ENCODE peak calls at places on chromosomes 6 and 20, in six cellular contexts. One of them, this sample, is unnamed.

GRCh38 chr20:45173531-45173930 is 1.2 kb upstream of the PI3 start:
- DNase-seq in colonic mucosa: no peak
- DNase-seq in nephron progenitor cell: no peak
- DNase-seq in brain microvascular endothelial cell: no peak
- DNase-seq in astrocyte of the spinal cord: no peak
- DNase-seq in PC-9: peak
- DNase-seq in this sample: no peak

GRCh38 chr6:30684386-30685156 is 1.9 kb downstream of the PPP1R18 start:
- DNase-seq in colonic mucosa: peak
- DNase-seq in PC-9: no peak
- DNase-seq in brain microvascular endothelial cell: no peak
- DNase-seq in nephron progenitor cell: peak
- DNase-seq in astrocyte of the spinal cord: peak
- DNase-seq in this sample: no peak

GRCh38 chr6:111817451-111818146 is 55.7 kb downstream of the FYN start:
- DNase-seq in colonic mucosa: no peak
- DNase-seq in PC-9: no peak
- DNase-seq in brain microvascular endothelial cell: no peak
- DNase-seq in astrocyte of the spinal cord: no peak
- DNase-seq in nephron progenitor cell: no peak
- DNase-seq in this sample: no peak

GRCh38 chr6:107565165-107565723 is 75.3 kb downstream of the SOBP start:
- DNase-seq in colonic mucosa: no peak
- DNase-seq in nephron progenitor cell: no peak
- DNase-seq in brain microvascular endothelial cell: no peak
- DNase-seq in PC-9: no peak
- DNase-seq in astrocyte of the spinal cord: no peak
- DNase-seq in this sample: no peak

GRCh38 chr6:168381726-168382458 is 59.1 kb upstream of the SMOC2 start:
- DNase-seq in nephron progenitor cell: no peak
- DNase-seq in astrocyte of the spinal cord: no peak
- DNase-seq in brain microvascular endothelial cell: no peak
- DNase-seq in colonic mucosa: no peak
- DNase-seq in PC-9: no peak
- DNase-seq in this sample: no peak

GRCh38 chr20:45283529-45284065 is 23.0 kb upstream of the RBPJL start:
- DNase-seq in PC-9: peak
- DNase-seq in colonic mucosa: no peak
- DNase-seq in astrocyte of the spinal cord: no peak
- DNase-seq in nephron progenitor cell: no peak
- DNase-seq in brain microvascular endothelial cell: no peak
- DNase-seq in this sample: peak

GRCh38 chr6:100050550-100050949 is 56.5 kb upstream of the MCHR2 start:
- DNase-seq in PC-9: no peak
- DNase-seq in astrocyte of the spinal cord: no peak
- DNase-seq in brain microvascular endothelial cell: no peak
- DNase-seq in colonic mucosa: no peak
- DNase-seq in nephron progenitor cell: no peak
- DNase-seq in this sample: no peak

GRCh38 chr20:35135867-35136586 is 11.1 kb downstream of the EDEM2 start:
- DNase-seq in brain microvascular endothelial cell: no peak
- DNase-seq in nephron progenitor cell: no peak
- DNase-seq in astrocyte of the spinal cord: peak
- DNase-seq in PC-9: peak
- DNase-seq in colonic mucosa: no peak
- DNase-seq in this sample: peak

GRCh38 chr20:39474829-39475228 is 512.7 kb downstream of the DHX35 start:
- DNase-seq in astrocyte of the spinal cord: no peak
- DNase-seq in colonic mucosa: no peak
- DNase-seq in nephron progenitor cell: no peak
- DNase-seq in PC-9: no peak
- DNase-seq in brain microvascular endothelial cell: no peak
- DNase-seq in this sample: no peak

GRCh38 chr20:24837721-24838456 is 111.2 kb upstream of the CST7 start:
- DNase-seq in astrocyte of the spinal cord: peak
- DNase-seq in nephron progenitor cell: no peak
- DNase-seq in PC-9: peak
- DNase-seq in brain microvascular endothelial cell: peak
- DNase-seq in colonic mucosa: no peak
- DNase-seq in this sample: no peak

GRCh38 chr20:25481235-25481917 is 73.9 kb downstream of the GINS1 start:
- DNase-seq in nephron progenitor cell: peak
- DNase-seq in astrocyte of the spinal cord: no peak
- DNase-seq in brain microvascular endothelial cell: no peak
- DNase-seq in PC-9: no peak
- DNase-seq in colonic mucosa: no peak
- DNase-seq in this sample: no peak

GRCh38 chr6:107361568-107362270 is 97.6 kb downstream of the PDSS2 start:
- DNase-seq in astrocyte of the spinal cord: peak
- DNase-seq in brain microvascular endothelial cell: peak
- DNase-seq in nephron progenitor cell: no peak
- DNase-seq in colonic mucosa: no peak
- DNase-seq in PC-9: no peak
- DNase-seq in this sample: peak

GRCh38 chr6:2028457-2029038 is 216.9 kb downstream of the GMDS start:
- DNase-seq in astrocyte of the spinal cord: no peak
- DNase-seq in PC-9: peak
- DNase-seq in nephron progenitor cell: no peak
- DNase-seq in colonic mucosa: no peak
- DNase-seq in brain microvascular endothelial cell: no peak
- DNase-seq in this sample: no peak

GRCh38 chr6:137717074-137718073 is 149.7 kb upstream of the TNFAIP3 start:
- DNase-seq in colonic mucosa: no peak
- DNase-seq in nephron progenitor cell: no peak
- DNase-seq in PC-9: peak
- DNase-seq in brain microvascular endothelial cell: no peak
- DNase-seq in astrocyte of the spinal cord: peak
- DNase-seq in this sample: no peak

GRCh38 chr20:15967334-15967733 is 605.9 kb downstream of the KIF16B start:
- DNase-seq in colonic mucosa: no peak
- DNase-seq in astrocyte of the spinal cord: no peak
- DNase-seq in PC-9: no peak
- DNase-seq in nephron progenitor cell: no peak
- DNase-seq in brain microvascular endothelial cell: no peak
- DNase-seq in this sample: no peak

GRCh38 chr20:38013891-38014290 is 19.4 kb downstream of the TTI1 start:
- DNase-seq in nephron progenitor cell: no peak
- DNase-seq in PC-9: no peak
- DNase-seq in brain microvascular endothelial cell: no peak
- DNase-seq in colonic mucosa: no peak
- DNase-seq in astrocyte of the spinal cord: no peak
- DNase-seq in this sample: no peak

GRCh38 chr20:38021373-38021772 is 11.9 kb downstream of the TTI1 start:
- DNase-seq in brain microvascular endothelial cell: no peak
- DNase-seq in colonic mucosa: no peak
- DNase-seq in nephron progenitor cell: no peak
- DNase-seq in astrocyte of the spinal cord: no peak
- DNase-seq in PC-9: no peak
- DNase-seq in this sample: no peak

GRCh38 chr20:38023181-38024085 is 9.8 kb downstream of the TTI1 start:
- DNase-seq in colonic mucosa: no peak
- DNase-seq in astrocyte of the spinal cord: peak
- DNase-seq in brain microvascular endothelial cell: peak
- DNase-seq in nephron progenitor cell: no peak
- DNase-seq in PC-9: no peak
- DNase-seq in this sample: peak

GRCh38 chr20:38017959-38018358 is 15.3 kb downstream of the TTI1 start:
- DNase-seq in colonic mucosa: no peak
- DNase-seq in PC-9: no peak
- DNase-seq in astrocyte of the spinal cord: no peak
- DNase-seq in nephron progenitor cell: no peak
- DNase-seq in brain microvascular endothelial cell: no peak
- DNase-seq in this sample: no peak

GRCh38 chr20:38018385-38018784 is 14.9 kb downstream of the TTI1 start:
- DNase-seq in colonic mucosa: no peak
- DNase-seq in nephron progenitor cell: no peak
- DNase-seq in brain microvascular endothelial cell: no peak
- DNase-seq in PC-9: no peak
- DNase-seq in astrocyte of the spinal cord: no peak
- DNase-seq in this sample: no peak
- TF ChIP-seq CTCF in colonic mucosa: no peak
- TF ChIP-seq CTCF in nephron progenitor cell: no peak
- TF ChIP-seq CTCF in brain microvascular endothelial cell: no peak
- TF ChIP-seq CTCF in PC-9: no peak
- TF ChIP-seq CTCF in astrocyte of the spinal cord: no peak
- TF ChIP-seq CTCF in this sample: no peak

DNA sequence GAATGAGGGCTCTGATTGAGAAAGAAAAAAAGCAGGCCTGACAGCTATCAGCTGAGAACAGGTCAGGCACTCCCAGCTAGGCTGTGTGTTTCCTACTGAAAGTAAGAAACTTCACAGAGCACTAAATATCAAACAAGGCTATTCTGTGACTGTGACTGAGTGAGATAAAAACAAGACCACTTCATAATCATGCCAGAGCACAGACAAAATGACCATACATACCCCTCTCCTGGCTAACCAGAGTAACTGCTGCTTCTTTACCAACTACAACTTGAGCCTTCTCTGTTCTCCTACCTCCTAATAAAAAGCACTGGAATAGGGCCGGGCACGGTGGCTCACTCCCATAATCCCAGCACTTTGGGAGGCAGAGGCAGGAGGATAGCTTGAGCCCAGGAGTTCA is 6.8 kb upstream of the BTN1A1 start:
- DNase-seq in brain microvascular endothelial cell: no peak
- DNase-seq in PC-9: no peak
- DNase-seq in nephron progenitor cell: no peak
- DNase-seq in astrocyte of the spinal cord: no peak
- DNase-seq in colonic mucosa: no peak
- DNase-seq in this sample: peak
- TF ChIP-seq CTCF in brain microvascular endothelial cell: peak
- TF ChIP-seq CTCF in PC-9: peak
- TF ChIP-seq CTCF in nephron progenitor cell: no peak
- TF ChIP-seq CTCF in astrocyte of the spinal cord: peak
- TF ChIP-seq CTCF in colonic mucosa: no peak
- TF ChIP-seq CTCF in this sample: peak

DNA sequence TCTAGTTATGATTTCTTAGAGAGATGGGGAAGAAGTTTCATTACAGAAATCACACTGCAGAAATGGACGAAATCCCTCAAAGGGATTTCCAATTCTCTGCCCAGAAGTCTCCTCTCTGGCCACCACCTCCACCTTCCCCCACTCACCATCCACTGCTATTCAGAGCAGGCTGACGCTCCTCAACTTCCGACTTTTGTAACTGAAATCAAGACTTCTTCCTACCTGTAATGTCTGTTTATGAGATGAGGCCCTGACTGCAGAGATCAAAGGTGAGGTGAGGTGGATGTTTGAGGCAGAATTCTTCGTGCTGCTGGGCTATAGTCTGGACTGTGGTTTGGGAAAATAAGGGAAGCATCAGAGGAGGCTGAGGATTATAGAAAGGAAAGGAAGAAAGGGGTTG is 385.2 kb upstream of the ARID1B start:
- DNase-seq in astrocyte of the spinal cord: no peak
- DNase-seq in brain microvascular endothelial cell: no peak
- DNase-seq in colonic mucosa: no peak
- DNase-seq in nephron progenitor cell: no peak
- DNase-seq in PC-9: no peak
- DNase-seq in this sample: no peak
- TF ChIP-seq CTCF in astrocyte of the spinal cord: no peak
- TF ChIP-seq CTCF in brain microvascular endothelial cell: no peak
- TF ChIP-seq CTCF in colonic mucosa: no peak
- TF ChIP-seq CTCF in nephron progenitor cell: no peak
- TF ChIP-seq CTCF in PC-9: no peak
- TF ChIP-seq CTCF in this sample: no peak

GRCh38 chr20:49519777-49520359 is 37.4 kb upstream of the KCNB1 start:
- DNase-seq in astrocyte of the spinal cord: no peak
- DNase-seq in brain microvascular endothelial cell: no peak
- DNase-seq in nephron progenitor cell: no peak
- DNase-seq in PC-9: peak
- DNase-seq in colonic mucosa: no peak
- DNase-seq in this sample: no peak
- TF ChIP-seq CTCF in astrocyte of the spinal cord: no peak
- TF ChIP-seq CTCF in brain microvascular endothelial cell: no peak
- TF ChIP-seq CTCF in nephron progenitor cell: no peak
- TF ChIP-seq CTCF in PC-9: no peak
- TF ChIP-seq CTCF in colonic mucosa: no peak
- TF ChIP-seq CTCF in this sample: no peak

GRCh38 chr6:39378175-39378889 is 55.8 kb upstream of the KCNK16 start:
- DNase-seq in brain microvascular endothelial cell: no peak
- DNase-seq in nephron progenitor cell: no peak
- DNase-seq in PC-9: no peak
- DNase-seq in colonic mucosa: no peak
- DNase-seq in astrocyte of the spinal cord: no peak
- DNase-seq in this sample: no peak

GRCh38 chr6:39375405-39375804 is 52.9 kb upstream of the KCNK16 start:
- DNase-seq in astrocyte of the spinal cord: no peak
- DNase-seq in colonic mucosa: no peak
- DNase-seq in nephron progenitor cell: no peak
- DNase-seq in brain microvascular endothelial cell: no peak
- DNase-seq in PC-9: no peak
- DNase-seq in this sample: no peak

GRCh38 chr6:39379026-39379425 is 56.5 kb upstream of the KCNK16 start:
- DNase-seq in colonic mucosa: no peak
- DNase-seq in astrocyte of the spinal cord: no peak
- DNase-seq in nephron progenitor cell: no peak
- DNase-seq in PC-9: no peak
- DNase-seq in brain microvascular endothelial cell: no peak
- DNase-seq in this sample: no peak

GRCh38 chr6:39380837-39381534 is 58.5 kb upstream of the KCNK16 start:
- DNase-seq in astrocyte of the spinal cord: no peak
- DNase-seq in nephron progenitor cell: no peak
- DNase-seq in brain microvascular endothelial cell: no peak
- DNase-seq in PC-9: no peak
- DNase-seq in colonic mucosa: no peak
- DNase-seq in this sample: no peak

DNA sequence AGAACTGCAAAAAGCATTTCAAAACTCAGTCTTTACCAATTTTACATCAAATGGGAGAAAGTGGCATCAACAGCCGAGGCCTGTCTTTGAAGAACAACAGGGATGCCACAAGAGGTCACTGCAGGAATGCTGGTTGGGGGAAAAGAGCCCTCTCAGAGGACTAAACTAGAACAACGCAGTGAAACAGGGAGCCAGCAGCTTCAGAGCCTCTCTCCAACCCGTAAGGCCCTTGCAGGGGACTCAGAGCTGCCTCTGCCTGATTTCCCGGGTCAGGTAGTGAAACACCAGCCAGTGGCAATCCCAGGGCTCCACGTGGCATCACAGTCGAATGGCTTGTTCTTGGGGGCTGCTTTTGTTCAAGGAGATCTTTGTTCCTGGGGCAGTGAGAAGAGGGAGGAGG is 55.0 kb upstream of the KCNK16 start:
- DNase-seq in astrocyte of the spinal cord: peak
- DNase-seq in PC-9: no peak
- DNase-seq in brain microvascular endothelial cell: peak
- DNase-seq in colonic mucosa: peak
- DNase-seq in nephron progenitor cell: peak
- DNase-seq in this sample: peak
- TF ChIP-seq CTCF in astrocyte of the spinal cord: peak
- TF ChIP-seq CTCF in PC-9: peak
- TF ChIP-seq CTCF in brain microvascular endothelial cell: peak
- TF ChIP-seq CTCF in colonic mucosa: peak
- TF ChIP-seq CTCF in nephron progenitor cell: peak
- TF ChIP-seq CTCF in this sample: peak

This sample was measured in fibroblast of the aortic adventitia.